ENCODE peak calls at places on chromosomes 11 and 22, in four cellular contexts. Q, H, J and U are unnamed samples.

GRCh38 chr11:95299078-95299611 is 68.1 kb upstream of the SESN3 start:
- DNase-seq in J (no peak), H (no peak), Q (no peak), U (no peak)

GRCh38 chr11:2482745-2483144 is 37.9 kb downstream of the KCNQ1 start:
- DNase-seq in H (peak), J (no peak), Q (no peak), U (no peak)

GRCh38 chr22:27962268-27963191 is 43.5 kb upstream of the PITPNB start:
- DNase-seq in J (no peak), Q (no peak), H (no peak), U (no peak)

GRCh38 chr22:37611202-37611601 is 2.6 kb downstream of the GGA1 start:
- DNase-seq in H (no peak), J (no peak), Q (no peak), U (no peak)

GRCh38 chr11:120079750-120080610 is 57.9 kb downstream of the TRIM29 start:
- DNase-seq in J (no peak), H (no peak), Q (no peak), U (no peak)

GRCh38 chr11:1134848-1135445 is 22.8 kb upstream of the MUC5AC start:
- DNase-seq in H (no peak), Q (no peak), J (no peak), U (no peak)

GRCh38 chr11:133843454-133843987 is 1.8 kb downstream of the SPATA19 start:
- DNase-seq in H (no peak), Q (no peak), J (no peak), U (no peak)

GRCh38 chr11:126948563-126948962 is 52.0 kb downstream of the KIRREL3 start:
- DNase-seq in H (no peak), J (no peak), Q (no peak), U (no peak)

GRCh38 chr11:104917259-104918112 is 19.2 kb upstream of the CASP12 start:
- DNase-seq in J (no peak), H (no peak), Q (no peak), U (no peak)